ENCODE peak calls at places on chromosomes 6 and 20, in five cellular contexts. One of them, this sample, is unnamed. For H3K4me1, the result is how much of the 10 kb centered on the place peaks cover.

GRCh38 chr20:53900380-53900999 is 169.9 kb downstream of the BCAS1 start:
- DNase-seq in CD8-positive, alpha-beta T cell: no peak
- DNase-seq in adrenal gland: no peak
- DNase-seq in heart right ventricle: no peak
- DNase-seq in H1: no peak
- DNase-seq in this sample: no peak

GRCh38 chr6:30881987-30882763 is 2.1 kb upstream of the DDR1 start:
- DNase-seq in CD8-positive, alpha-beta T cell: no peak
- DNase-seq in adrenal gland: no peak
- DNase-seq in heart right ventricle: peak
- DNase-seq in H1: no peak
- DNase-seq in this sample: no peak

GRCh38 chr6:6538301-6538700 is 50.2 kb upstream of the LY86 start:
- DNase-seq in CD8-positive, alpha-beta T cell: no peak
- DNase-seq in adrenal gland: no peak
- DNase-seq in heart right ventricle: no peak
- DNase-seq in H1: no peak
- DNase-seq in this sample: no peak

GRCh38 chr20:4726710-4727391 is 5.1 kb downstream of the PRND start:
- DNase-seq in CD8-positive, alpha-beta T cell: no peak
- DNase-seq in adrenal gland: no peak
- DNase-seq in heart right ventricle: no peak
- DNase-seq in H1: no peak
- DNase-seq in this sample: no peak

GRCh38 chr20:46559685-46560440 is 9.4 kb upstream of the OCSTAMP start:
- DNase-seq in CD8-positive, alpha-beta T cell: no peak
- DNase-seq in adrenal gland: no peak
- DNase-seq in heart right ventricle: no peak
- DNase-seq in H1: no peak
- DNase-seq in this sample: no peak

GRCh38 chr6:87154641-87155271 is 609 bp upstream of the ZNF292 start:
- DNase-seq in CD8-positive, alpha-beta T cell: no peak
- DNase-seq in adrenal gland: no peak
- DNase-seq in heart right ventricle: no peak
- DNase-seq in H1: no peak
- DNase-seq in this sample: no peak

GRCh38 chr6:159075506-159076100 is 30.8 kb upstream of the TAGAP start:
- DNase-seq in CD8-positive, alpha-beta T cell: no peak
- DNase-seq in adrenal gland: peak
- DNase-seq in heart right ventricle: no peak
- DNase-seq in H1: no peak
- DNase-seq in this sample: no peak

GRCh38 chr20:19560876-19561480 is 197.1 kb upstream of the RIN2 start:
- DNase-seq in CD8-positive, alpha-beta T cell: no peak
- DNase-seq in adrenal gland: no peak
- DNase-seq in heart right ventricle: no peak
- DNase-seq in H1: no peak
- DNase-seq in this sample: no peak

GRCh38 chr6:114524081-114524480 is 181.3 kb upstream of the HS3ST5 start:
- DNase-seq in CD8-positive, alpha-beta T cell: no peak
- DNase-seq in adrenal gland: no peak
- DNase-seq in heart right ventricle: no peak
- DNase-seq in H1: no peak
- DNase-seq in this sample: no peak

GRCh38 chr6:18081669-18082037 is 40.8 kb downstream of the NHLRC1 start:
- DNase-seq in CD8-positive, alpha-beta T cell: no peak
- DNase-seq in adrenal gland: no peak
- DNase-seq in heart right ventricle: no peak
- DNase-seq in H1: no peak
- DNase-seq in this sample: no peak

GRCh38 chr20:44448753-44449546 is 26.7 kb upstream of the TTPAL start:
- DNase-seq in CD8-positive, alpha-beta T cell: no peak
- DNase-seq in adrenal gland: peak
- DNase-seq in heart right ventricle: no peak
- DNase-seq in H1: peak
- DNase-seq in this sample: peak

GRCh38 chr6:45689926-45690615 is 312.3 kb upstream of the SUPT3H start:
- DNase-seq in CD8-positive, alpha-beta T cell: no peak
- DNase-seq in adrenal gland: no peak
- DNase-seq in heart right ventricle: no peak
- DNase-seq in H1: no peak
- DNase-seq in this sample: no peak

GRCh38 chr6:150261997-150262396 is 106.8 kb upstream of the IYD start:
- DNase-seq in CD8-positive, alpha-beta T cell: no peak
- DNase-seq in adrenal gland: no peak
- DNase-seq in heart right ventricle: no peak
- DNase-seq in H1: peak
- DNase-seq in this sample: no peak

GRCh38 chr6:149567194-149567586 is 1.0 kb downstream of the GINM1 start:
- DNase-seq in CD8-positive, alpha-beta T cell: no peak
- DNase-seq in adrenal gland: no peak
- DNase-seq in heart right ventricle: no peak
- DNase-seq in H1: no peak
- DNase-seq in this sample: no peak

GRCh38 chr6:109457596-109457996 is 2.0 kb upstream of the MICAL1 start:
- DNase-seq in CD8-positive, alpha-beta T cell: no peak
- DNase-seq in adrenal gland: no peak
- DNase-seq in heart right ventricle: no peak
- DNase-seq in H1: no peak
- DNase-seq in this sample: no peak

GRCh38 chr6:1604991-1605821 is 4.5 kb upstream of the FOXC1 start:
- DNase-seq in CD8-positive, alpha-beta T cell: no peak
- DNase-seq in adrenal gland: no peak
- DNase-seq in heart right ventricle: no peak
- DNase-seq in H1: no peak
- DNase-seq in this sample: no peak

GRCh38 chr20:5650191-5650691 is 100.0 kb upstream of the SHLD1 start:
- DNase-seq in CD8-positive, alpha-beta T cell: no peak
- DNase-seq in adrenal gland: no peak
- DNase-seq in heart right ventricle: no peak
- DNase-seq in H1: no peak
- DNase-seq in this sample: no peak

DNA sequence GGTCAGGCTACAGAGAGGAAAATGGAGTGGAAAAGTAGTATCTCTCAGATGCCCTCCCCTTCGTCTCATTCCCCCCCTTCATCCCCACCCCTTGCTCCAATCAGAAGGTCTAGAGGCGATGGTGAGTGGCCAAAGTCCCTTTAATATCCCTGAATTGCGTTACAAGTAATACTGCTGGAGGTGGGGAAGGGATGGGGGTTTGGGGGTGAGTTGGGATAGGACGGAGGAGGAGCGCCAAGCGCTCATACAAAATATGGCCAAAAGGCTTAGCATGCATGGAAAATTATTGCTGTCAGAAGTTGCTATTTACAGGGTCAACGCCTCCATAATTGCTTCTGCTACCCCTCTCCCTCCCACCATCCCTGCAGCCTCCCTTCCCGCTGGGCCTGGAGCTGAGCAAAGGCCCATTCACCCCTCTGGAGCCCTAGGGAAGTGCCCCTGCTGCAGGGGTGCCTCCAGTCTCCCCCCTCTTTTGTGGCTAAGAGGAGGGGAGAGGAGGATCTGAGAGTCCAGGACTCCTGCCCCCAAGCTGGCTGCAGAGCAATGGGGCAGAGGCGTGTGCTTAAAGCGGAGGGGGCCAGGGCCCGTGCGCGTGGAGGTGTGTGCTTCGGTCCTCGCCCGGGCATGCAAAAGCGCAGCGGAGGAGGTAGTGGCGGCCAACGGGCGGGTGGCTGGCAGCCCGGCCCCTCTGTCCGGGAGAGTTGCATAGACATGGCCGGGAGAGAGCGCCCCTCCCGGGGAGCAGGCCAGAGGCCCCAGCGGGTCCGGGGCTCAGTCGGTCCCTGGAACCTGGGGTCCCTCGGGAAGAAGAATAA is 8.7 kb upstream of the SRXN1 start:
- DNase-seq in CD8-positive, alpha-beta T cell: no peak
- DNase-seq in adrenal gland: no peak
- DNase-seq in heart right ventricle: no peak
- DNase-seq in H1: peak
- DNase-seq in this sample: no peak
- H3K4me1 ChIP-seq in CD8-positive, alpha-beta T cell: under half
- H3K4me1 ChIP-seq in adrenal gland: under half
- H3K4me1 ChIP-seq in heart right ventricle: under half
- H3K4me1 ChIP-seq in H1: under half
- H3K4me1 ChIP-seq in this sample: under half

GRCh38 chr20:714453-714852 is 38.9 kb upstream of the SCRT2 start:
- DNase-seq in CD8-positive, alpha-beta T cell: no peak
- DNase-seq in adrenal gland: no peak
- DNase-seq in heart right ventricle: no peak
- DNase-seq in H1: no peak
- DNase-seq in this sample: no peak
- TF ChIP-seq CTCF in CD8-positive, alpha-beta T cell: no peak
- TF ChIP-seq CTCF in adrenal gland: no peak
- TF ChIP-seq CTCF in heart right ventricle: no peak
- TF ChIP-seq CTCF in H1: no peak
- TF ChIP-seq CTCF in this sample: no peak

GRCh38 chr6:56756791-56757582 is 114.3 kb upstream of the DST start:
- DNase-seq in CD8-positive, alpha-beta T cell: no peak
- DNase-seq in adrenal gland: no peak
- DNase-seq in heart right ventricle: no peak
- DNase-seq in H1: no peak
- DNase-seq in this sample: no peak
- H3K4me1 ChIP-seq in CD8-positive, alpha-beta T cell: under half
- H3K4me1 ChIP-seq in adrenal gland: under half
- H3K4me1 ChIP-seq in heart right ventricle: half or more
- H3K4me1 ChIP-seq in H1: under half
- H3K4me1 ChIP-seq in this sample: under half

GRCh38 chr20:33650753-33651561 is 11.2 kb upstream of the C20orf144 start:
- DNase-seq in CD8-positive, alpha-beta T cell: no peak
- DNase-seq in adrenal gland: peak
- DNase-seq in heart right ventricle: no peak
- DNase-seq in H1: no peak
- DNase-seq in this sample: no peak
- TF ChIP-seq CTCF in CD8-positive, alpha-beta T cell: no peak
- TF ChIP-seq CTCF in adrenal gland: no peak
- TF ChIP-seq CTCF in heart right ventricle: no peak
- TF ChIP-seq CTCF in H1: no peak
- TF ChIP-seq CTCF in this sample: no peak

GRCh38 chr6:75114795-75115194 is 91.1 kb downstream of the COL12A1 start:
- DNase-seq in CD8-positive, alpha-beta T cell: no peak
- DNase-seq in adrenal gland: no peak
- DNase-seq in heart right ventricle: no peak
- DNase-seq in H1: no peak
- DNase-seq in this sample: no peak
- H3K4me1 ChIP-seq in CD8-positive, alpha-beta T cell: under half
- H3K4me1 ChIP-seq in adrenal gland: under half
- H3K4me1 ChIP-seq in heart right ventricle: under half
- H3K4me1 ChIP-seq in H1: under half
- H3K4me1 ChIP-seq in this sample: under half

GRCh38 chr6:51350308-51350904 is 531.7 kb downstream of the TFAP2B start:
- DNase-seq in CD8-positive, alpha-beta T cell: no peak
- DNase-seq in adrenal gland: no peak
- DNase-seq in heart right ventricle: no peak
- DNase-seq in H1: no peak
- DNase-seq in this sample: no peak
- TF ChIP-seq CTCF in CD8-positive, alpha-beta T cell: no peak
- TF ChIP-seq CTCF in adrenal gland: peak
- TF ChIP-seq CTCF in heart right ventricle: no peak
- TF ChIP-seq CTCF in H1: peak
- TF ChIP-seq CTCF in this sample: peak